ENCODE peak calls at places on chromosomes 7 and 10, in nine cellular contexts. I is osteocyte; L is CD4-positive, alpha-beta memory T cell; Z is Kasumi-1; U is H54; X is body of pancreas; M is endothelial cell; S is Right ventricle myocardium superior; Y is epithelial cell of prostate. H is an unnamed sample.

GRCh38 chr7:1742555-1743303 is 72.7 kb downstream of the ELFN1 start:
- DNase-seq in I (no peak), X (peak), S (peak), M (no peak), Y (no peak), L (peak), U (peak), Z (no peak), H (no peak)

GRCh38 chr7:2566890-2567662 is 8.3 kb downstream of the IQCE start:
- DNase-seq in U (no peak), L (peak), I (no peak), M (no peak), X (no peak), Z (no peak), Y (no peak), S (no peak), H (no peak)

GRCh38 chr10:17669185-17669872 is 25.4 kb downstream of the STAM start:
- DNase-seq in S (no peak), U (no peak), L (peak), M (no peak), X (no peak), I (no peak), Y (no peak), Z (no peak), H (no peak)

GRCh38 chr7:88092676-88092999 is 127.2 kb downstream of the SRI start:
- DNase-seq in Z (no peak), U (no peak), S (no peak), M (no peak), I (no peak), Y (no peak), L (no peak), X (no peak), H (no peak)

GRCh38 chr10:26215923-26216576 is 524 bp upstream of the GAD2 start:
- DNase-seq in Y (no peak), L (no peak), S (no peak), Z (no peak), U (no peak), X (peak), I (no peak), M (peak), H (no peak)

GRCh38 chr10:61950449-61951143 is 49.1 kb downstream of the ARID5B start:
- DNase-seq in Y (no peak), S (no peak), X (no peak), I (no peak), U (no peak), M (no peak), L (no peak), Z (no peak), H (no peak)

GRCh38 chr10:86666538-86666937 is 1.8 kb upstream of the LDB3 start:
- DNase-seq in I (no peak), M (no peak), U (no peak), Z (no peak), S (peak), L (no peak), X (no peak), Y (no peak), H (no peak)

GRCh38 chr10:112958275-112958995 is 8.4 kb downstream of the TCF7L2 start:
- DNase-seq in S (no peak), I (no peak), L (no peak), Z (no peak), M (no peak), X (no peak), U (no peak), Y (no peak), H (no peak)

GRCh38 chr10:91642831-91643692 is 10.2 kb upstream of the PPP1R3C start:
- DNase-seq in S (no peak), Y (no peak), M (no peak), U (no peak), X (no peak), Z (no peak), I (no peak), L (no peak), H (no peak)

GRCh38 chr7:116230191-116231005 is 20.1 kb downstream of the TES start:
- DNase-seq in L (no peak), X (peak), Y (no peak), S (no peak), M (no peak), Z (no peak), I (no peak), U (no peak), H (no peak)

GRCh38 chr7:11623093-11623678 is 208.8 kb downstream of the THSD7A start:
- DNase-seq in Y (no peak), X (no peak), I (no peak), M (no peak), L (no peak), S (no peak), Z (no peak), U (no peak), H (no peak)

GRCh38 chr10:423167-423566 is 266.3 kb downstream of the DIP2C start:
- DNase-seq in I (no peak), U (no peak), M (no peak), S (no peak), X (no peak), Y (no peak), L (no peak), Z (no peak), H (no peak)

GRCh38 chr7:141011443-141011842 is 3.3 kb downstream of the MRPS33 start:
- DNase-seq in Y (no peak), L (no peak), I (no peak), U (no peak), X (no peak), M (no peak), Z (no peak), S (no peak), H (no peak)

GRCh38 chr7:41256186-41256945 is 446.5 kb downstream of the INHBA start:
- DNase-seq in Y (no peak), M (no peak), Z (no peak), U (no peak), S (no peak), X (no peak), I (no peak), L (no peak), H (no peak)

GRCh38 chr10:103416436-103417147 is 20.2 kb downstream of the PDCD11 start:
- DNase-seq in U (no peak), Z (peak), S (no peak), X (peak), M (peak), Y (no peak), L (peak), I (no peak), H (no peak)

GRCh38 chr10:119523916-119524719 is 18.4 kb downstream of the RGS10 start:
- DNase-seq in Z (no peak), I (no peak), S (no peak), Y (no peak), L (no peak), U (no peak), X (no peak), M (no peak), H (no peak)

GRCh38 chr7:7639847-7640220 is 718 bp upstream of the UMAD1 start:
- DNase-seq in U (no peak), Z (peak), X (peak), I (no peak), M (no peak), L (peak), Y (no peak), S (no peak), H (no peak)

GRCh38 chr10:119197921-119198320 is 9.4 kb upstream of the GRK5 start:
- DNase-seq in Z (peak), X (no peak), U (peak), L (no peak), Y (peak), S (no peak), M (no peak), I (no peak), H (no peak)

GRCh38 chr7:139061416-139061815 is 25.6 kb upstream of the ZC3HAV1L start:
- DNase-seq in Y (no peak), S (no peak), L (no peak), Z (no peak), X (no peak), M (no peak), I (no peak), U (no peak), H (no peak)

GRCh38 chr7:16940777-16941176 is 59.0 kb upstream of the AGR3 start:
- DNase-seq in I (no peak), X (no peak), S (no peak), L (no peak), M (no peak), Y (no peak), Z (peak), U (no peak), H (no peak)

GRCh38 chr10:2137549-2138174 is 400.3 kb upstream of the ADARB2 start:
- DNase-seq in I (no peak), S (no peak), M (peak), U (no peak), X (peak), Z (no peak), Y (no peak), L (no peak), H (no peak)

GRCh38 chr10:66747451-66747850 is 178.4 kb upstream of the LRRTM3 start:
- DNase-seq in I (no peak), M (no peak), X (no peak), S (no peak), Y (peak), Z (no peak), U (peak), L (no peak), H (no peak)

GRCh38 chr7:157973971-157974677 is 613.5 kb downstream of the PTPRN2 start:
- DNase-seq in Y (no peak), M (no peak), X (no peak), U (no peak), I (peak), L (no peak), Z (no peak), S (no peak), H (no peak)

GRCh38 chr10:17735166-17735941 is 16.6 kb upstream of the TMEM236 start:
- DNase-seq in Y (no peak), I (no peak), M (peak), L (no peak), Z (no peak), S (peak), X (peak), U (no peak), H (no peak)

GRCh38 chr7:106731207-106731606 is 70.2 kb upstream of the CCDC71L start:
- DNase-seq in X (peak), I (no peak), U (no peak), Z (peak), L (no peak), M (no peak), Y (no peak), S (no peak), H (no peak)

GRCh38 chr10:119859422-119860258 is 13.0 kb downstream of the MCMBP start:
- DNase-seq in Z (peak), M (no peak), I (no peak), S (no peak), L (peak), U (no peak), X (no peak), Y (no peak), H (no peak)

GRCh38 chr10:17053513-17053912 is 76.1 kb downstream of the CUBN start:
- DNase-seq in X (no peak), U (no peak), S (no peak), I (no peak), Y (no peak), M (no peak), Z (no peak), L (no peak), H (no peak)

GRCh38 chr7:84236398-84236797 is 41.8 kb upstream of the SEMA3A start:
- DNase-seq in X (no peak), M (no peak), L (no peak), Z (no peak), Y (no peak), I (no peak), U (no peak), S (no peak), H (no peak)

GRCh38 chr7:105638324-105638723 is 57.0 kb upstream of the EFCAB10 start:
- DNase-seq in X (no peak), S (no peak), Y (no peak), M (no peak), L (no peak), I (no peak), U (no peak), Z (no peak), H (no peak)

GRCh38 chr10:72084094-72084459 is 4.3 kb downstream of the SPOCK2 start:
- DNase-seq in Z (no peak), I (peak), M (no peak), S (no peak), X (no peak), L (peak), U (no peak), Y (no peak), H (no peak)

GRCh38 chr10:121747163-121747775 is 149.0 kb upstream of the FGFR2 start:
- DNase-seq in S (no peak), I (no peak), Y (no peak), X (no peak), U (no peak), Z (no peak), M (no peak), L (no peak), H (no peak)

GRCh38 chr10:96700477-96701099 is 19.7 kb downstream of the PIK3AP1 start:
- DNase-seq in X (no peak), S (no peak), M (no peak), Z (peak), U (no peak), I (no peak), Y (no peak), L (no peak), H (no peak)

GRCh38 chr10:77236700-77237099 is 400.9 kb downstream of the KCNMA1 start:
- DNase-seq in M (no peak), X (peak), U (no peak), I (no peak), Z (no peak), S (no peak), Y (peak), L (no peak), H (no peak)

GRCh38 chr10:28570598-28570997 is 37.7 kb downstream of the WAC start:
- DNase-seq in L (no peak), X (no peak), I (no peak), M (no peak), S (no peak), U (no peak), Z (no peak), Y (no peak), H (no peak)

GRCh38 chr10:86690657-86691084 is 22.4 kb downstream of the LDB3 start:
- DNase-seq in Z (no peak), M (no peak), Y (no peak), X (no peak), U (no peak), L (no peak), S (peak), I (no peak), H (no peak)

GRCh38 chr7:101545441-101546190 is 83.5 kb downstream of the MYL10 start:
- DNase-seq in X (no peak), M (no peak), L (no peak), U (no peak), S (peak), I (no peak), Y (no peak), Z (no peak), H (no peak)

GRCh38 chr10:129870926-129871660 is 93.0 kb downstream of the EBF3 start:
- DNase-seq in U (no peak), M (no peak), I (no peak), Y (peak), X (no peak), Z (no peak), S (no peak), L (no peak), H (no peak)

GRCh38 chr7:38438938-38439337 is 165.5 kb upstream of the TARP start:
- DNase-seq in X (no peak), S (no peak), I (no peak), Z (no peak), Y (no peak), L (no peak), U (no peak), M (no peak), H (no peak)

H was measured in type B pancreatic cell.